ENCODE peak calls at places on chromosomes 3 and 15, in eight cellular contexts. N, H, D, B, S, A, I and X are unnamed samples.

GRCh38 chr3:183529717-183530116 is 25.8 kb downstream of the KLHL6 start:
- DNase-seq in N (no peak), H (no peak), D (no peak), B (no peak), S (no peak), A (no peak), I (no peak), X (no peak)

GRCh38 chr3:126557761-126558160 is 971 bp downstream of the C3orf22 start:
- DNase-seq in N (no peak), H (no peak), D (no peak), B (no peak), S (no peak), A (no peak), I (no peak), X (no peak)

GRCh38 chr3:129015388-129016105 is 14.4 kb downstream of the EFCC1 start:
- DNase-seq in N (no peak), H (no peak), D (peak; percentile 97), B (no peak), S (no peak), A (no peak), I (no peak), X (no peak)

GRCh38 chr3:29764603-29765254 is 483.9 kb downstream of the RBMS3 start:
- DNase-seq in N (no peak), H (peak; percentile 88), D (peak; percentile 83), B (no peak), S (peak; percentile 77), A (no peak), I (peak; percentile 87), X (peak; percentile 74)

GRCh38 chr3:138461246-138461645 is 26.8 kb downstream of the ESYT3 start:
- DNase-seq in N (no peak), H (no peak), D (no peak), B (no peak), S (no peak), A (no peak), I (peak; percentile 48), X (no peak)

GRCh38 chr15:35657679-35658201 is 111.8 kb upstream of the DPH6 start:
- DNase-seq in N (no peak), H (peak; percentile 31), D (no peak), B (peak; percentile 3), S (peak; percentile 54), A (no peak), I (peak; percentile 57), X (peak; percentile 24)

GRCh38 chr3:175121225-175121624 is 262.1 kb downstream of the NAALADL2 start:
- DNase-seq in N (no peak), H (no peak), D (no peak), B (peak; percentile 3), S (peak; percentile 37), A (no peak), I (no peak), X (no peak)

GRCh38 chr3:152205097-152205593 is 63.6 kb upstream of the MBNL1 start:
- DNase-seq in N (no peak), H (no peak), D (no peak), B (no peak), S (no peak), A (no peak), I (no peak), X (no peak)

GRCh38 chr3:174168026-174168425 is 691.1 kb upstream of the NAALADL2 start:
- DNase-seq in N (no peak), H (no peak), D (no peak), B (no peak), S (no peak), A (no peak), I (peak; percentile 33), X (no peak)

GRCh38 chr3:100850156-100850555 is 140.9 kb downstream of the TFG start:
- DNase-seq in N (no peak), H (no peak), D (no peak), B (no peak), S (no peak), A (no peak), I (no peak), X (no peak)

GRCh38 chr15:36498922-36499321 is 80.5 kb upstream of the CDIN1 start:
- DNase-seq in N (no peak), H (no peak), D (no peak), B (no peak), S (no peak), A (no peak), I (no peak), X (no peak)

GRCh38 chr3:178320481-178321352 is 215.5 kb upstream of the KCNMB2 start:
- DNase-seq in N (no peak), H (peak; percentile 77), D (peak; percentile 82), B (no peak), S (peak; percentile 69), A (no peak), I (peak; percentile 69), X (peak; percentile 57)

GRCh38 chr3:125200731-125201139 is 11.8 kb downstream of the SLC12A8 start:
- DNase-seq in N (no peak), H (no peak), D (no peak), B (no peak), S (no peak), A (no peak), I (no peak), X (no peak)

GRCh38 chr15:70625438-70625837 is 137.9 kb downstream of the UACA start:
- DNase-seq in N (no peak), H (no peak), D (no peak), B (no peak), S (no peak), A (no peak), I (no peak), X (no peak)

GRCh38 chr3:98823791-98824190 is 60.7 kb downstream of the ST3GAL6 start:
- DNase-seq in N (no peak), H (no peak), D (no peak), B (no peak), S (no peak), A (no peak), I (no peak), X (no peak)

GRCh38 chr15:100332721-100333120 is 9.1 kb downstream of the ADAMTS17 start:
- DNase-seq in N (no peak), H (no peak), D (no peak), B (no peak), S (no peak), A (no peak), I (no peak), X (no peak)

GRCh38 chr3:106249159-106249558 is 380.3 kb upstream of the CBLB start:
- DNase-seq in N (no peak), H (peak; percentile 13), D (no peak), B (no peak), S (peak; percentile 88), A (no peak), I (peak; percentile 80), X (peak; percentile 84)

GRCh38 chr15:57298204-57298603 is 78.1 kb upstream of the CGNL1 start:
- DNase-seq in N (no peak), H (no peak), D (no peak), B (no peak), S (no peak), A (no peak), I (peak; percentile 54), X (no peak)

DNA sequence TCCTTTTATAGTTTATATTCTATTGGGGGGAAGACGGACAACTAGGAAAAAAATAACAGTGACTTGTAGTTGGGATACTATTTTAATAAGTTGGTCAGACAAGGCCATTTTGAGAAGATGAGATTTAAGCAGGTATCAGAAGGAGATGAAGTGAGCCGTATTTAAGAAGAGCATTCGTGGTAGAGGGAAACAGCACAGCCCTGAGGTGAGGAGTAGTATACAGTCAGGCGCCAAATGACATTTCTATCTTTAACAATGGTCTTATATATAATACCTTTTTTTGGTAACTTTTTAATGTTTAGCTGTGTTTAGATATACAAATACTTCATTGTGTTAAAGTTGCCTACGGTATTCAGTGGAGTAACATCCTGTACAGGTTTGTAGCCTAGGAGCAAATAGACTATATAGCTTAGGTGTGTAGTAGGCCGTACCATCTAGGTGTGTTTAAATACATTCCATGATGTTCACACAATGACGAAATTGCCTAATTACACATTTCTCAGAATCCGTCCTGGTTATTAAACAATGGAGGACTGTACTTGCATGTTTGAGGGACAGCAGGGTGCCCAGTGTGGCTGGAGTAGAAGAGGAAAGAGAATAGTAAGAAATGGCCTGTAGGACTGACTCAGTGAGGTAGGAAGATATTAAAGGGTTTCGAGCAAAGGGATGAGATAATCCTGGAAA is 1.6 kb downstream of the NKTR start:
- DNase-seq in N (no peak), H (no peak), D (peak; percentile 47), B (peak; percentile 16), S (peak; percentile 33), A (no peak), I (no peak), X (no peak)
- TF ChIP-seq CTCF in N (no peak), H (peak; percentile 39), D (no peak), B (no peak), S (no peak), A (no peak), I (peak; percentile 16), X (no peak)

GRCh38 chr3:113954091-113954685 is 6.4 kb downstream of the ZDHHC23 start:
- DNase-seq in N (no peak), H (no peak), D (no peak), B (no peak), S (no peak), A (no peak), I (no peak), X (no peak)
- H3K4me3 ChIP-seq in N (no peak overlapping the region), H (no peak overlapping the region), D (no peak overlapping the region), B (no peak overlapping the region), S (no peak overlapping the region), A (peak overlapping the region; percentile 29), I (no peak overlapping the region), X (no peak overlapping the region)

DNA sequence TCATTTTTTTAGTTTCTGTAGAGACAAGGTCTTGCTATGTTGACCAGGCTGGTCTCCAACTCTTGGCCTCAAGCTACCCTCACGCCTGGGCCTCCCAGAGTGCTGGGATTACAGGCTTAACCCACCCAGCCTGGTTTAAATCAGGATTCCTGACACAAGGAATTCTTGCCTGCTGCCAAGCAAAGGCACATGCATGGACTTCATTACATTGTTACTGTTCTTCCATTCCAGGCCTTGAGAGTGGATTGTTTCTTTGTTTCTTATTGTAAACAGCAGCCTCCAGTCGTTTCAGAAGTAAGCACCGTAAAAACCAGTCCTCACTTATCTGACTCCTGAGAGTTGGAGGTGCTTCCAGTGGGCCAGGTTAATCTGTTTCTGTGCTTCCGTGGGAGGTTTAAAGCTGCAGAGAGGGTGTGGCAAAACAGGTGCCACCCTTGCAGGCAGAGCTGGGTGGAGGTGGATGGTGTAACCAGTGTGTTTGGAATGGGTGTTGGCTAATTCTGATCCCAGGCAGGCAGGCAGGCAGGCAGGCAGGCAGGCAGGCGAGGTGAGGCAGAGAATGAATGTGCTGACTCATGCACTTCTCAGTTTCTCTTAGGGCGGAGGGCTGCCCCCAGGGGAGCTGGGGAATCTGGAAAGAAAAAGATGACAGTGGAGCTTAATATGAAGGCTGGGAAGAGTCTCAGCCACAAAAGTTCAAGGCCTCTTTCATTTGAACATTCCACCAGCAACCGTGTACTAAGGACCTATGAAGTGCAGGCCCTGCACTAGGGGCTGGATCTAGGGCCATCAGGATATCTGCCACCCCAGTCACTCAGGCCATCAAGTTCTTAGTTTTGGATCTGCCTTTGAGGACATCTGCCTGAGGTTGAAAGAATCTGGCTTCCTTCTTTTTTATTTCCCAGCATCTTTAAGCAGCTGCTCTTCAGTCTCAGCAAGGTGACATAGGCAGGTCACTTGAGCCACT is 37.0 kb upstream of the CDCP1 start:
- DNase-seq in N (peak; percentile 24), H (peak; percentile 80), D (no peak), B (peak; percentile 31), S (peak; percentile 96), A (no peak), I (peak; percentile 76), X (peak; percentile 32)
- TF ChIP-seq CTCF in N (no peak), H (no peak), D (no peak), B (no peak), S (no peak), A (no peak), I (no peak), X (no peak)

DNA sequence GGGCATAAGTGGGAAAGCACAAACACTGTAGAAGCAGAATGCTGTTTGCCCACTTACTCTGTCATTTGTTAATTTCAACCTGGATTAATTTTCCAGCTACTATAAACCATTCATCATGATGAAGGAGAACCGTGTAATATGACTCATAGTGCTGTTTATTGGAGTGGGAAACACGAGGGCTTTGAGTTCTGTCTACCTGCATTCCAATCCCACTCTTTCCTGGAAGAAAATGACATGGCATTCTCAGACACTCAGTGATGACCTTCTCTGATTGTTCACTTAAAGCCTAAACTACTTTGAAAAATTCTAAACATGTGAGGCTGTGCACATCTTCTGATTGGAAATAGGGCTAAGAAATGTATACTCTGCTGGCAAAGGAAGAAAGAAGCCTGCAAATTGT is 826.7 kb downstream of the AGBL1 start:
- DNase-seq in N (no peak), H (no peak), D (no peak), B (no peak), S (peak; percentile 4), A (no peak), I (no peak), X (no peak)
- H3K4me3 ChIP-seq in N (no peak overlapping the region), H (no peak overlapping the region), D (no peak overlapping the region), B (no peak overlapping the region), S (no peak overlapping the region), A (no peak overlapping the region), I (no peak overlapping the region), X (no peak overlapping the region)